ENCODE peak calls at places on chromosomes 1 and 21, in four cellular contexts. F is K562, M is GM12878, T is endothelial cell of umbilical vein. E is an unnamed sample.

GRCh38 chr1:164912290-164912689 is 353.3 kb downstream of the PBX1 start:
- DNase-seq in F (no peak), M (no peak), T (no peak), E (no peak)

GRCh38 chr21:38333290-38334272 is 76.8 kb downstream of the KCNJ15 start:
- DNase-seq in F (no peak), M (no peak), T (no peak), E (no peak)

GRCh38 chr21:42430570-42430969 is 26.9 kb downstream of the UBASH3A start:
- DNase-seq in F (no peak), M (no peak), T (no peak), E (no peak)

GRCh38 chr1:119587328-119587727 is 60.7 kb downstream of the ZNF697 start:
- DNase-seq in F (no peak), M (no peak), T (peak; percentile 44), E (no peak)

GRCh38 chr21:42406201-42406601 is 2.5 kb downstream of the UBASH3A start:
- DNase-seq in F (no peak), M (no peak), T (no peak), E (no peak)

GRCh38 chr1:157975216-157975615 is 18.2 kb upstream of the KIRREL1 start:
- DNase-seq in F (no peak), M (no peak), T (no peak), E (no peak)

GRCh38 chr1:8866792-8867415 is 11.6 kb downstream of the ENO1 start:
- DNase-seq in F (no peak), M (no peak), T (no peak), E (no peak)

GRCh38 chr1:211680752-211681327 is 5.4 kb upstream of the NEK2 start:
- DNase-seq in F (peak; percentile 86), M (peak; percentile 80), T (peak; percentile 86), E (peak; percentile 91)

GRCh38 chr1:1891349-1892078 is 627 bp upstream of the GNB1 start:
- DNase-seq in F (peak; percentile 98), M (no peak), T (peak; percentile 65), E (peak; percentile 45)

GRCh38 chr1:22132517-22133235 is 10.2 kb downstream of the WNT4 start:
- DNase-seq in F (no peak), M (no peak), T (peak; percentile 74), E (peak; percentile 71)

GRCh38 chr1:32759997-32760623 is 57.0 kb downstream of the YARS1 start:
- DNase-seq in F (peak; percentile 55), M (no peak), T (no peak), E (peak; percentile 50)

GRCh38 chr1:94739521-94740061 is 80.6 kb upstream of the SLC44A3 start:
- DNase-seq in F (no peak), M (no peak), T (no peak), E (peak; percentile 97)

GRCh38 chr1:165116732-165117131 is 239.8 kb downstream of the LMX1A start:
- DNase-seq in F (no peak), M (no peak), T (no peak), E (peak; percentile 56)

GRCh38 chr1:215625949-215626348 is 58.8 kb downstream of the KCTD3 start:
- DNase-seq in F (no peak), M (no peak), T (no peak), E (no peak)

GRCh38 chr1:215635827-215636226 is 68.7 kb downstream of the KCTD3 start:
- DNase-seq in F (no peak), M (no peak), T (no peak), E (no peak)

GRCh38 chr1:215636258-215636965 is 69.3 kb downstream of the KCTD3 start:
- DNase-seq in F (no peak), M (no peak), T (no peak), E (peak; percentile 65)

GRCh38 chr1:215631040-215631439 is 63.9 kb downstream of the KCTD3 start:
- DNase-seq in F (no peak), M (no peak), T (no peak), E (no peak)

DNA sequence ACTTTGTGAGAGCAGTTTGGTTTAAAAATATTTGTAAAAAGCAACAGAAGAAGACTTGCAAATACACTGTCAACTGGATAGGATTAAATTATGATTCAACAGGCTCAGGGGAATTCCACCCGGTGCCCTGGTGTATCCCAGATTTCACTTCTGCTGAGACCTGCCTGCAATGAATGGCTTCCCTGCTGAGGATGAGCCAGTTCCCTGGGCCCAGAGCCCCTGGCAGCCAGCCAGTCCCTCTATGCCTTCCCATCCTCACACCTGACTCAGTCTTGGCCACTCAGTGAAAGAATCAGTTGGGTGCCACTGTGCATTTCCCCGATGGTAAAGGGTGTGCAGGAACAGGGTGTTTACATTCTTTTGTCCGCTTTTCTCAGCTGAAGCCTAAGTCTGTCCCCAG is 64.4 kb downstream of the KCTD3 start:
- DNase-seq in F (no peak), M (no peak), T (no peak), E (peak; percentile 74)
- TF ChIP-seq FOS in F (no peak), M (no peak), T (no peak), E (no peak)

GRCh38 chr1:53195913-53196484 is 625 bp upstream of the CPT2 start:
- DNase-seq in F (no peak), M (no peak), T (no peak), E (no peak)

GRCh38 chr1:53196485-53197271 is at the start of gene CPT2:
- DNase-seq in F (peak; percentile 99), M (peak; percentile 48), T (peak; percentile 79), E (peak; percentile 90)

GRCh38 chr1:53195211-53195909 is 1.3 kb upstream of the CPT2 start:
- DNase-seq in F (no peak), M (no peak), T (no peak), E (no peak)

GRCh38 chr1:53198241-53198651 is 1.6 kb downstream of the CPT2 start:
- DNase-seq in F (no peak), M (no peak), T (no peak), E (no peak)

DNA sequence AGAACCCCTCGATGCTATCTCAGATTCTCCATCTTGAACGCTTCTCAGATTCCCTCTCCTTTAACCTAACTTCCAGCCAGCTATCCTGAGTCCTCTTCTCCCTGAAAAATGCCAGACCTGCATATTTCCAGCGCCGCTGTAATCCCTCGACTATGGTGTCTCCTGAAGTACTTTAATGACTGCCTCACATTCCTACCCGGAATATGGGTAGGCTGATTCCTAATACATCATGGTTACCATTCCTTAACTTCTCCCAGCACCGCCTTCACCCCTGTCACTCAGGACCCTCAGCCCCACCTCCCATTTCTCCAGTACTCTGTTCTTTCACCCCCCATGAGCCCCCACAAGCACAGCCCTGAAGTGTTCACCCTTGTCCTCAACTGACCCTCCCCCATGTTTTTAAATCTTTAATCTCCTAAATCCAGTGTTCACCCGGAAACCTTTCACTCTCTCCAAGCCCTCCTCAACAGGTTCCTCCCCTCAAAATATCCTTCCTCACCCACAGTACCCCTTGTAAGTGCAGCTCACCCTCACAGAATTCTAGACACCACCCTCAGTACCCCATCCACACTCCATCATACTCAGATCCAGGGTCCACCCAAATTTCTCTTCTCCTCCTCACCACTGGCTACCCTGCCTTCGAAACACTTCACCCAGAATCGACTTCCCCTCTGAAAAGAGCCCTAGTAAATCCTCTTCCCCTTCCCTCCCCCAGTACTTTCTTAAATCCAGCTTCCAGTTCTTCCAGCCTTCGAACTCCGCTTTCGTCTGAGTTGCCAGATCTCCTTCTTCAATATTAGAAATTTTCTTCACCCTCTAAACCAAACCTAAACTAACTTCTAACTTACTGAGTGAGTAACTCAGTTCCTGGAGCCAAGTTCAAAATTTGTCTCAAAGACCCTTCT is 929 bp downstream of the CPT2 start:
- DNase-seq in F (peak; percentile 33), M (no peak), T (peak; percentile 26), E (no peak)
- TF ChIP-seq FOS in F (no peak), M (no peak), T (no peak), E (no peak)

DNA sequence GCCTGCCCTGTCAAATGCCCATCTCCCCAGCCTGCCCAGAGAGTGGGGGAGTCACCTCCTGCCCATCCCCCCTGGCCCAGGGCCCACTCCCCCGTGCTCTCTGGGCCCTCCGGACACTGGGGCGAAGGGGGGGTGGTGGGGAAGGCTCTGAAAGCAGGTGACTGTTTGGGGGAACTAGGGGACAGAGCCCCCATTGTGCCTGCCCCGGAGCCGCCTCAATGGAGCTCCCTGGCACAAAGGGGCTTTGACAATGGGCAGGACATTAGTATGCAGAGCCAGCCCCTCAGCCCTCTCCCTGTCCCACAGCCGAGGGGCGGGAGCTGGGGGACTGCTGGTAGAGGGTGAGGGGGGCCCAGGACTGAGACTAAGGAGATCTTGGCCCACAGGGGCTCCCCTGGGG is 7.8 kb downstream of the KCNJ10 start:
- DNase-seq in F (no peak), M (no peak), T (no peak), E (no peak)
- TF ChIP-seq FOS in F (no peak), M (no peak), T (no peak), E (no peak)

GRCh38 chr1:55012661-55013060 is 13.9 kb downstream of the BSND start:
- DNase-seq in F (no peak), M (no peak), T (no peak), E (no peak)

GRCh38 chr1:55021965-55022546 is 17.3 kb upstream of the PCSK9 start:
- DNase-seq in F (peak; percentile 84), M (peak; percentile 1), T (peak; percentile 72), E (peak; percentile 88)

GRCh38 chr1:55015123-55015522 is 16.4 kb downstream of the BSND start:
- DNase-seq in F (no peak), M (no peak), T (no peak), E (no peak)

GRCh38 chr1:55015731-55016620 is 17.2 kb downstream of the BSND start:
- DNase-seq in F (no peak), M (no peak), T (no peak), E (peak; percentile 56)

GRCh38 chr1:55018395-55018794 is 19.7 kb downstream of the BSND start:
- DNase-seq in F (no peak), M (no peak), T (no peak), E (no peak)
- TF ChIP-seq FOS in F (no peak), M (no peak), T (no peak), E (no peak)

GRCh38 chr1:36572906-36573305 is 90.2 kb upstream of the CSF3R start:
- DNase-seq in F (peak; percentile 39), M (no peak), T (no peak), E (no peak)

GRCh38 chr1:36573445-36573844 is 90.7 kb upstream of the CSF3R start:
- DNase-seq in F (no peak), M (no peak), T (no peak), E (no peak)

GRCh38 chr1:36579049-36579448 is 96.3 kb upstream of the CSF3R start:
- DNase-seq in F (no peak), M (no peak), T (no peak), E (no peak)

GRCh38 chr1:36576677-36577076 is 94.0 kb upstream of the CSF3R start:
- DNase-seq in F (no peak), M (no peak), T (no peak), E (no peak)

DNA sequence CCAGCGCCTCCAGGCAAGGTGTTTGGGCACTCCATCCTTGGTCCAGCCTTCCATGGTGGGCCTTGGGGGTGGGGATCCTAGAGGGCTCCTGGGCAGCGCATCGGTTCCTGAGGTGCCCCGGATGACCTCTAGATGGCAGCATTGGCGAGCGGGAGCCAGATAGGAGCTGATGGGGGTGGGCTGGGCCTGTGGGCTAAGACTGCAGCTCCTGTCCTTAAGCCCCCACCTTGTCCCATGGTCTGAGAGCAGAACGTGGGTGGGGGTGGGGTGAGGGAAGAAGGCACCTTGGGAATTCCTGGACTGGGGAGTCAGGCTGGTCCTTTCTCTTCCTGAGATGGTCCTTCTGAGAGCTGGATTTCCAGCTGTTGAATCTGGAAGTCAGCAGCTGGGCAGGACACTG is 93.4 kb upstream of the CSF3R start:
- DNase-seq in F (peak; percentile 88), M (no peak), T (peak; percentile 49), E (peak; percentile 19)
- TF ChIP-seq FOS in F (no peak), M (no peak), T (no peak), E (no peak)

GRCh38 chr1:205477121-205477758 is 21.4 kb upstream of the BLACAT1 start:
- DNase-seq in F (no peak), M (no peak), T (no peak), E (no peak)
- TF ChIP-seq FOS in F (no peak), M (no peak), T (no peak), E (no peak)

GRCh38 chr1:101253976-101254660 is 17.3 kb downstream of the S1PR1 start:
- DNase-seq in F (no peak), M (no peak), T (no peak), E (peak; percentile 63)
- TF ChIP-seq FOS in F (no peak), M (no peak), T (no peak), E (no peak)

E was measured in IMR-90.